ENCODE peak calls at places on chromosomes 3 and 15, in eight cellular contexts. P is transverse colon, Q is A549, Y is mucosa of descending colon, H is GM13977, T is PC-3, D is neural crest cell, C is upper lobe of right lung. E is an unnamed sample.

GRCh38 chr3:185702564-185703225 is 116.6 kb downstream of the SENP2 start:
- DNase-seq in Y (peak; percentile 51), T (no peak), D (no peak), Q (no peak), P (peak; percentile 36), C (no peak), H (no peak), E (no peak)

GRCh38 chr15:55741592-55742497 is 1.1 kb downstream of the PRTG start:
- DNase-seq in H (peak; percentile 57), T (peak; percentile 3), C (peak; percentile 67), Y (peak; percentile 18), P (no peak), D (no peak), Q (peak; percentile 48), E (peak; percentile 25)

GRCh38 chr15:34297059-34297458 is 40.5 kb downstream of the SLC12A6 start:
- DNase-seq in D (no peak), T (peak; percentile 62), P (no peak), H (no peak), Y (no peak), C (no peak), Q (no peak), E (no peak)

GRCh38 chr3:905217-905616 is 187.6 kb upstream of the CNTN6 start:
- DNase-seq in D (no peak), Q (no peak), C (no peak), P (no peak), H (no peak), T (no peak), Y (no peak), E (no peak)

GRCh38 chr3:65871305-65872141 is 167.2 kb downstream of the MAGI1 start:
- DNase-seq in C (no peak), T (no peak), P (peak; percentile 63), Y (peak; percentile 79), Q (no peak), D (no peak), H (no peak), E (no peak)

GRCh38 chr3:174931473-174931872 is 72.3 kb downstream of the NAALADL2 start:
- DNase-seq in Y (no peak), T (no peak), C (no peak), P (no peak), Q (no peak), H (no peak), D (no peak), E (no peak)

GRCh38 chr3:177348974-177349373 is 151.7 kb upstream of the TBL1XR1 start:
- DNase-seq in Q (no peak), D (no peak), T (no peak), Y (no peak), H (no peak), C (no peak), P (no peak), E (no peak)

GRCh38 chr3:175258763-175259162 is 399.6 kb downstream of the NAALADL2 start:
- DNase-seq in P (no peak), C (no peak), D (no peak), Y (no peak), Q (no peak), T (peak; percentile 59), H (no peak), E (no peak)

GRCh38 chr3:50604110-50604621 is 7.4 kb downstream of the CISH start:
- DNase-seq in C (no peak), Y (no peak), P (no peak), T (no peak), Q (no peak), D (no peak), H (no peak), E (peak; percentile 27)

GRCh38 chr3:40521254-40521653 is 3.5 kb upstream of the ZNF621 start:
- DNase-seq in T (no peak), C (no peak), H (no peak), D (no peak), P (no peak), Q (no peak), Y (no peak), E (no peak)
- TF ChIP-seq CTCF in T (no peak), C (no peak), H (no peak), D (no peak), P (no peak), Q (no peak), Y (no peak), E (no peak)

DNA sequence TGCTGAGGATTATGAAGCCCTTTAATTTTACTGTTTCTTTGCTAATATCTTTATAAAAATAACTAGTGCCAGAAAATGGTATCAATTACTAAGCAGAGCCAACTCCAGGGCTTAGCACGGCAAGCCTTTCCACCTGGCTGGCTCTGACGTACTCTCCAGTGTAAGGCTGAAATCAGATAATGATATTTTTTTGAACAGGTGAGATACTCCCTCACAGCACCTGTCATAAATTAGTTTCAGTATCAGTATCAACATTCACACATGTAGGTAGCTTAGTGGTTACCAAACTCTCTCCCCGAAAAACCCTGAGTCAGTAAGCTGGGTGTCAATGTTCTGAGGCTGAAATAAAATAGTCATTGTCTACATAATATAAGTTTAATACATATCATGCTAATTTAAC is 710.1 kb downstream of the SQOR start:
- DNase-seq in C (no peak), H (no peak), Q (no peak), D (no peak), P (no peak), T (no peak), Y (no peak), E (no peak)
- TF ChIP-seq CTCF in C (no peak), H (no peak), Q (no peak), D (no peak), P (no peak), T (no peak), Y (no peak), E (no peak)

GRCh38 chr3:49566312-49566711 is 12.0 kb downstream of the BSN start:
- DNase-seq in P (no peak), Q (no peak), H (no peak), T (peak; percentile 27), D (no peak), C (no peak), Y (no peak), E (no peak)
- TF ChIP-seq CTCF in P (no peak), Q (peak; percentile 26), H (peak; percentile 27), T (peak; percentile 67), D (no peak), C (peak; percentile 7), Y (no peak), E (peak; percentile 37)

GRCh38 chr3:126997455-126998038 is 14.6 kb downstream of the PLXNA1 start:
- DNase-seq in C (no peak), Q (no peak), H (no peak), D (no peak), T (no peak), Y (no peak), P (no peak), E (no peak)
- TF ChIP-seq CTCF in C (no peak), Q (no peak), H (no peak), D (no peak), T (no peak), Y (no peak), P (no peak), E (no peak)

E was measured in activated CD8-positive, alpha-beta T cell treated with anti-CD3 and anti-CD28 coated beads for 36 hours.